ENCODE peak calls at places on chromosomes 16 and 17, in eight cellular contexts. X, F, T, V, C, H, S and W are unnamed samples.

GRCh38 chr17:62658136-62658535 is 30.7 kb downstream of the MRC2 start:
- DNase-seq in V (no peak), T (no peak), X (no peak), S (no peak), C (no peak), F (no peak), H (no peak), W (no peak)

GRCh38 chr17:50634123-50634914 is at the start of gene ABCC3:
- DNase-seq in T (peak), C (peak), X (no peak), H (no peak), S (peak), V (no peak), F (no peak), W (no peak)

GRCh38 chr17:44759096-44759915 is 518 bp downstream of the ADAM11 start:
- DNase-seq in F (no peak), X (no peak), T (no peak), H (no peak), S (peak), V (no peak), C (no peak), W (no peak)

GRCh38 chr17:27473748-27474609 is 17.7 kb downstream of the KSR1 start:
- DNase-seq in C (no peak), H (peak), S (no peak), T (no peak), F (peak), V (peak), X (peak), W (no peak)

GRCh38 chr16:2690852-2691251 is 8.5 kb downstream of the KCTD5 start:
- DNase-seq in S (no peak), C (no peak), F (no peak), X (no peak), H (no peak), V (no peak), T (no peak), W (no peak)

GRCh38 chr16:82756283-82756599 is 129.5 kb downstream of the CDH13 start:
- DNase-seq in F (no peak), H (no peak), T (no peak), S (no peak), V (no peak), C (no peak), X (no peak), W (no peak)

GRCh38 chr17:65987988-65988387 is 203.9 kb downstream of the CEP112 start:
- DNase-seq in X (no peak), C (peak), H (no peak), F (no peak), T (peak), V (no peak), S (no peak), W (peak)

GRCh38 chr17:64212122-64212521 is 50.9 kb downstream of the TEX2 start:
- DNase-seq in H (no peak), S (no peak), X (no peak), V (no peak), T (no peak), F (no peak), C (no peak), W (no peak)